ENCODE peak calls at places on chromosome 2, in nine cellular contexts. B is mucosa of gallbladder; O is activated T-cell treated with anti-CD3 and anti-CD28 coated beads for 1 hour; M is SK-N-DZ; C is upper lobe of right lung; D is amniotic stem cell; H is IMR-90; W is ELR; T is activated effector memory CD4-positive, alpha-beta T cell treated with Interleukin-2 at 50 U/mL for 16 hours. G is an unnamed sample.

GRCh38 chr2:54429811-54430600 is 26.1 kb upstream of the SPTBN1 start:
- DNase-seq in M (no peak), H (no peak), T (no peak), D (no peak), W (no peak), B (no peak), C (no peak), O (no peak), G (no peak)

GRCh38 chr2:113117594-113118262 is 9.7 kb upstream of the IL1RN start:
- DNase-seq in D (peak), C (no peak), M (no peak), W (peak), B (peak), T (no peak), O (no peak), H (peak), G (peak)

GRCh38 chr2:29920130-29920577 is 1.2 kb downstream of the ALK start:
- DNase-seq in C (peak), H (no peak), O (peak), D (no peak), B (peak), T (no peak), M (peak), W (peak), G (peak)

GRCh38 chr2:176079851-176080539 is 3.8 kb downstream of the EVX2 start:
- DNase-seq in M (peak), O (no peak), B (no peak), H (peak), D (peak), W (peak), C (peak), T (no peak), G (peak)

GRCh38 chr2:214960677-214961076 is 151.2 kb upstream of the BARD1 start:
- DNase-seq in C (no peak), M (no peak), T (no peak), B (no peak), W (peak), O (no peak), D (peak), H (peak), G (peak)

GRCh38 chr2:28624436-28624797 is 127.2 kb upstream of the PPP1CB start:
- DNase-seq in W (no peak), D (no peak), M (no peak), T (no peak), H (no peak), O (no peak), B (no peak), C (no peak), G (no peak)

GRCh38 chr2:203688798-203689197 is 17.6 kb upstream of the CD28 start:
- DNase-seq in T (no peak), H (peak), O (no peak), M (no peak), B (no peak), W (peak), C (no peak), D (no peak), G (peak)

GRCh38 chr2:2919026-2919425 is 458.6 kb downstream of the EIPR1 start:
- DNase-seq in C (no peak), W (no peak), H (no peak), O (no peak), B (no peak), D (no peak), T (no peak), M (no peak), G (no peak)

GRCh38 chr2:168350380-168350779 is 103.0 kb upstream of the STK39 start:
- DNase-seq in M (no peak), H (no peak), B (no peak), W (peak), O (no peak), D (no peak), C (no peak), T (no peak), G (peak)

GRCh38 chr2:225103737-225104141 is 61.5 kb upstream of the DOCK10 start:
- DNase-seq in W (peak), B (no peak), T (no peak), H (peak), C (no peak), O (no peak), D (no peak), M (no peak), G (peak)

GRCh38 chr2:26576565-26577441 is 64.4 kb downstream of the CIB4 start:
- DNase-seq in W (no peak), M (no peak), T (no peak), D (no peak), B (no peak), O (no peak), H (no peak), C (peak), G (no peak)

GRCh38 chr2:4763009-4763408 is 929.2 kb upstream of the SOX11 start:
- DNase-seq in D (no peak), C (no peak), T (no peak), M (peak), O (no peak), H (no peak), B (peak), W (no peak), G (no peak)

GRCh38 chr2:74142340-74142739 is 5.4 kb downstream of the BOLA3 start:
- DNase-seq in O (no peak), H (no peak), C (no peak), W (peak), D (no peak), T (no peak), M (no peak), B (no peak), G (peak)

GRCh38 chr2:212536385-212537310 is 2.0 kb downstream of the ERBB4 start:
- DNase-seq in O (no peak), M (no peak), C (peak), B (no peak), H (no peak), T (no peak), W (peak), D (no peak), G (no peak)

GRCh38 chr2:227366861-227367800 is 12.0 kb downstream of the TM4SF20 start:
- DNase-seq in D (no peak), O (no peak), C (no peak), H (peak), T (no peak), W (peak), B (no peak), M (peak), G (peak)

GRCh38 chr2:99066602-99067001 is 74.9 kb upstream of the C2orf15 start:
- DNase-seq in C (no peak), B (no peak), H (peak), D (peak), M (peak), T (no peak), W (peak), O (no peak), G (peak)

GRCh38 chr2:134002391-134002790 is 251.5 kb upstream of the MGAT5 start:
- DNase-seq in T (no peak), H (peak), C (no peak), M (no peak), W (no peak), D (no peak), B (no peak), O (no peak), G (no peak)

GRCh38 chr2:234165421-234165820 is 114.9 kb downstream of the SPP2 start:
- DNase-seq in W (no peak), T (no peak), O (no peak), D (no peak), M (no peak), H (peak), C (no peak), B (no peak), G (no peak)

GRCh38 chr2:214781226-214781625 is 28.3 kb downstream of the BARD1 start:
- DNase-seq in C (no peak), M (no peak), W (no peak), B (no peak), O (no peak), H (no peak), D (no peak), T (no peak), G (no peak)

GRCh38 chr2:620456-621302 is 56.5 kb downstream of the TMEM18 start:
- DNase-seq in O (no peak), C (no peak), T (no peak), W (no peak), D (no peak), H (no peak), B (peak), M (no peak), G (no peak)

GRCh38 chr2:228875152-228875875 is 395.8 kb downstream of the PID1 start:
- DNase-seq in M (no peak), H (no peak), W (peak), O (no peak), T (no peak), D (no peak), C (no peak), B (no peak), G (peak)

GRCh38 chr2:168348076-168348475 is 100.7 kb upstream of the STK39 start:
- DNase-seq in M (peak), D (no peak), O (no peak), B (no peak), C (no peak), T (no peak), H (peak), W (peak), G (peak)

GRCh38 chr2:159071190-159071915 is 102.9 kb downstream of the TANC1 start:
- DNase-seq in W (no peak), B (no peak), C (no peak), O (no peak), M (no peak), D (no peak), T (no peak), H (peak), G (peak)

GRCh38 chr2:132037527-132038178 is 124.1 kb downstream of the ANKRD30BL start:
- DNase-seq in B (no peak), C (peak), D (no peak), H (no peak), W (peak), T (no peak), M (peak), O (no peak), G (peak)

GRCh38 chr2:229571243-229571642 is 143.1 kb downstream of the DNER start:
- DNase-seq in D (no peak), W (no peak), C (no peak), O (no peak), T (no peak), H (no peak), B (no peak), M (no peak), G (peak)

GRCh38 chr2:219160186-219161017 is at the start of gene NHEJ1:
- DNase-seq in M (peak), B (peak), D (peak), C (peak), T (peak), H (peak), W (peak), O (peak), G (peak)

GRCh38 chr2:69255760-69256159 is 131.3 kb downstream of the GFPT1 start:
- DNase-seq in C (no peak), H (no peak), B (no peak), D (no peak), T (no peak), M (no peak), W (no peak), O (no peak), G (no peak)

GRCh38 chr2:236583621-236584203 is 14.1 kb downstream of the ACKR3 start:
- DNase-seq in T (no peak), D (no peak), B (no peak), C (no peak), H (no peak), O (no peak), W (no peak), M (no peak), G (no peak)

GRCh38 chr2:824954-825353 is 125.7 kb upstream of the SNTG2 start:
- DNase-seq in T (no peak), D (no peak), O (no peak), M (no peak), C (no peak), B (no peak), W (no peak), H (no peak), G (no peak)

GRCh38 chr2:152826880-152827279 is 108.5 kb downstream of the ARL6IP6 start:
- DNase-seq in C (no peak), H (peak), O (no peak), T (no peak), W (peak), B (no peak), M (no peak), D (no peak), G (peak)

GRCh38 chr2:178806543-178806942 is 680 bp downstream of the TTN start:
- DNase-seq in C (no peak), O (no peak), D (no peak), T (no peak), W (no peak), M (no peak), H (no peak), B (no peak), G (no peak)

GRCh38 chr2:37389395-37389794 is 45.0 kb downstream of the QPCT start:
- DNase-seq in O (no peak), T (no peak), W (no peak), H (no peak), C (no peak), M (no peak), B (no peak), D (no peak), G (no peak)

GRCh38 chr2:223093436-223093839 is 41.4 kb downstream of the KCNE4 start:
- DNase-seq in M (no peak), C (no peak), T (no peak), W (peak), H (peak), O (no peak), B (no peak), D (no peak), G (peak)

GRCh38 chr2:134463726-134464076 is 209.8 kb downstream of the MGAT5 start:
- DNase-seq in O (no peak), B (no peak), H (no peak), D (no peak), T (no peak), M (no peak), W (no peak), C (no peak), G (no peak)

GRCh38 chr2:62221141-62221540 is 25.2 kb downstream of the B3GNT2 start:
- DNase-seq in T (no peak), M (no peak), W (peak), D (no peak), O (no peak), C (no peak), H (peak), B (no peak), G (peak)

GRCh38 chr2:194319222-194319992 is 1337.6 kb upstream of the SLC39A10 start:
- DNase-seq in M (no peak), T (no peak), W (peak), D (no peak), C (no peak), O (no peak), B (no peak), H (no peak), G (no peak)

GRCh38 chr2:6535572-6535971 is 330.1 kb downstream of the CMPK2 start:
- DNase-seq in H (no peak), C (no peak), W (no peak), B (peak), M (no peak), D (no peak), O (no peak), T (no peak), G (no peak)

G was measured in fibroblast of mammary gland.